ENCODE peak calls at places on chromosome X, in four cellular contexts. B is mesothelial cell of epicardium, P is epithelial cell of esophagus, Q is cardiac fibroblast. F is an unnamed sample.

GRCh38 chrX:109793191-109793590 is 60.1 kb upstream of the ACSL4 start:
- DNase-seq in P (peak; percentile 89), Q (peak; percentile 2), B (no peak), F (no peak)

GRCh38 chrX:107541244-107541643 is 87.1 kb upstream of the PRPS1 start:
- DNase-seq in B (no peak), P (no peak), Q (peak; percentile 2), F (no peak)

GRCh38 chrX:17818729-17819128 is 42.4 kb downstream of the RAI2 start:
- DNase-seq in B (no peak), P (no peak), Q (no peak), F (no peak)

GRCh38 chrX:102651242-102651967 is at the start of gene GPRASP1:
- DNase-seq in P (no peak), B (peak; percentile 50), Q (peak; percentile 15), F (peak; percentile 44)

GRCh38 chrX:47706575-47706974 is 47.6 kb upstream of the UXT start:
- DNase-seq in P (peak; percentile 22), B (no peak), Q (peak; percentile 66), F (no peak)

GRCh38 chrX:32673193-32673592 is 538.2 kb downstream of the DMD start:
- DNase-seq in P (peak; percentile 16), Q (peak; percentile 39), B (no peak), F (no peak)

GRCh38 chrX:17613979-17614572 is 123.2 kb upstream of the SCML1 start:
- DNase-seq in Q (no peak), B (no peak), P (peak; percentile 61), F (no peak)

GRCh38 chrX:13059676-13060499 is 15.5 kb upstream of the FAM9C start:
- DNase-seq in P (no peak), B (no peak), Q (peak; percentile 49), F (no peak)

GRCh38 chrX:153688900-153689590 is 1.3 kb downstream of the SLC6A8 start:
- DNase-seq in B (no peak), Q (peak; percentile 12), P (no peak), F (no peak)

GRCh38 chrX:74924449-74925209 is 623 bp downstream of the NEXMIF start:
- DNase-seq in Q (peak; percentile 9), B (peak; percentile 53), P (peak; percentile 5), F (peak; percentile 18)

GRCh38 chrX:107978707-107979307 is 3.4 kb downstream of the TEX13B start:
- DNase-seq in Q (peak; percentile 59), B (no peak), P (peak; percentile 30), F (no peak)

GRCh38 chrX:40008841-40009461 is 88.8 kb downstream of the BCOR start:
- DNase-seq in B (no peak), Q (peak; percentile 12), P (no peak), F (peak; percentile 25)

GRCh38 chrX:52839137-52839536 is 28.1 kb downstream of the XAGE5 start:
- DNase-seq in B (no peak), P (no peak), Q (no peak), F (no peak)

GRCh38 chrX:37854148-37854547 is 6.8 kb upstream of the DYNLT3 start:
- DNase-seq in Q (no peak), P (no peak), B (no peak), F (no peak)

GRCh38 chrX:87517571-87518141 is at the start of gene KLHL4:
- DNase-seq in B (peak; percentile 39), P (peak; percentile 86), Q (peak; percentile 87), F (no peak)

GRCh38 chrX:7580127-7580526 is 262.8 kb upstream of the VCX start:
- DNase-seq in Q (no peak), P (peak; percentile 6), B (no peak), F (no peak)

GRCh38 chrX:140439455-140439854 is 65.4 kb downstream of the SOX3 start:
- DNase-seq in B (peak; percentile 67), Q (no peak), P (peak; percentile 39), F (no peak)

GRCh38 chrX:10030570-10030969 is 63.4 kb downstream of the CLDN34 start:
- DNase-seq in Q (peak; percentile 82), P (peak; percentile 83), B (no peak), F (no peak)

GRCh38 chrX:10636851-10637250 is 16.5 kb upstream of the MID1 start:
- DNase-seq in B (no peak), Q (no peak), P (no peak), F (no peak)

GRCh38 chrX:106203315-106203714 is 35.2 kb downstream of the PWWP3B start:
- DNase-seq in P (peak; percentile 30), B (no peak), Q (no peak), F (no peak)

GRCh38 chrX:42524374-42524773 is 253.6 kb downstream of the PPP1R2C start:
- DNase-seq in Q (peak; percentile 53), P (peak; percentile 37), B (no peak), F (no peak)

GRCh38 chrX:74195605-74196004 is 108.4 kb upstream of the ZCCHC13 start:
- DNase-seq in P (no peak), Q (no peak), B (no peak), F (no peak)

GRCh38 chrX:154313147-154313546 is 17.6 kb downstream of the TKTL1 start:
- DNase-seq in Q (no peak), P (no peak), B (no peak), F (no peak)

GRCh38 chrX:110665636-110666035 is 130.0 kb downstream of the CHRDL1 start:
- DNase-seq in Q (peak; percentile 16), B (peak; percentile 41), P (peak; percentile 19), F (no peak)

GRCh38 chrX:14064632-14065432 is 35.1 kb upstream of the GEMIN8 start:
- DNase-seq in B (no peak), Q (peak; percentile 65), P (peak; percentile 47), F (no peak)

GRCh38 chrX:88838392-88838791 is 91.4 kb downstream of the CPXCR1 start:
- DNase-seq in Q (no peak), P (no peak), B (no peak), F (no peak)

GRCh38 chrX:54386314-54386713 is 28.5 kb upstream of the WNK3 start:
- DNase-seq in Q (peak; percentile 2), P (peak; percentile 0), B (no peak), F (no peak)

GRCh38 chrX:24471808-24472207 is 6.7 kb downstream of the PDK3 start:
- DNase-seq in P (no peak), Q (no peak), B (no peak), F (no peak)

GRCh38 chrX:151899622-151900021 is 13.1 kb upstream of the MAGEA4 start:
- DNase-seq in Q (peak; percentile 33), P (peak; percentile 9), B (no peak), F (no peak)

GRCh38 chrX:148501121-148502066 is 977 bp downstream of the AFF2 start:
- DNase-seq in P (peak; percentile 0), Q (no peak), B (no peak), F (peak; percentile 27)

DNA sequence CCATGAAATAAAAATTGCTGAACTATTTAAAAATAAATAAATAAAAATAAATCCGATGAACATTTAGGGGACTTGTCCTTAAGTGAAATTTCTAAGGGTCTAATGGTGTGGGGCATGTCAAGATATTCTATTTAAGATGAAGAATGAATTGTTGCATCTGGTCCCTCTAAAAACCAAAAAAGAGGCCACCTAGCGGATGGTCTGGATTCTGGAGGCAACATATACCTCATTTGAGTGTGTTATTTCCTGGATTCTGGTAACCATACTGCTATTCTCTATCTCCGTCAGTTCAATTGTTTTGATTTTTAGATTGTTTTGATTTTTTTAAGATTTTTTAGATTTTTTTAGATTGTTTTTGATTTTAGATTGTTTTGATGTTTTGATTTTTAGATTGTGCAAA is 28.3 kb downstream of the AGTR2 start:
- DNase-seq in Q (no peak), P (no peak), B (no peak), F (no peak)
- TF ChIP-seq CTCF in Q (no peak), P (no peak), B (no peak), F (no peak)

DNA sequence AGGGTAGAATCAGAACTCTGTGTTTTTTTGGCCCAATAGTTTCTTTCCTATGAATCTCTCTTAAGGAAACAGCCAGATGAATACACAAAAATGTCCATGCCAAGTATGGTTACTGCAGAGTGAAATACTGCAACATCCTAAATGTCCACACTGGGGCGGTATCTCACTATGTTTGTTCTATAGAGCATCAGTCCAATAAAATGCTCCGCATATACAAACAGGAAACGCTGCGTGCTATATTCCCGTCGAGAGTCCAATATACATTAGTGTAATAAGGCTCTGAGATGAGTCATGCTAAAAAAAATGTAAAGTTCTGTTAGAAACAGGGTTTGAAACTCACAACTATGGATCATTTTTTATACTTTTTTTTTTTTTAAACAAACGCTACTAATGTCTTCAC is 72.9 kb upstream of the ENOX2 start:
- DNase-seq in P (peak; percentile 57), B (peak; percentile 54), Q (peak; percentile 67), F (no peak)
- TF ChIP-seq CTCF in P (peak; percentile 63), B (peak; percentile 73), Q (peak; percentile 47), F (no peak)

GRCh38 chrX:138150709-138151108 is 560.8 kb downstream of the FGF13 start:
- DNase-seq in P (peak; percentile 0), Q (no peak), B (no peak), F (no peak)
- TF ChIP-seq CTCF in P (no peak), Q (no peak), B (no peak), F (no peak)

GRCh38 chrX:30196322-30196721 is 19.0 kb upstream of the MAGEB2 start:
- DNase-seq in P (peak; percentile 12), Q (no peak), B (no peak), F (no peak)
- TF ChIP-seq CTCF in P (no peak), Q (no peak), B (no peak), F (no peak)

GRCh38 chrX:56281789-56282188 is 49.6 kb downstream of the KLF8 start:
- DNase-seq in B (no peak), Q (peak; percentile 26), P (peak; percentile 29), F (no peak)
- TF ChIP-seq CTCF in B (no peak), Q (no peak), P (peak; percentile 33), F (no peak)

GRCh38 chrX:135572436-135572835 is 52.0 kb downstream of the INTS6L start:
- DNase-seq in B (no peak), Q (peak; percentile 5), P (no peak), F (no peak)
- TF ChIP-seq CTCF in B (peak; percentile 48), Q (peak; percentile 31), P (peak; percentile 37), F (no peak)

GRCh38 chrX:133838761-133839676 is 146.4 kb downstream of the GPC3 start:
- DNase-seq in P (peak; percentile 24), B (peak; percentile 57), Q (peak; percentile 25), F (no peak)
- TF ChIP-seq CTCF in P (peak; percentile 53), B (peak; percentile 78), Q (peak; percentile 43), F (no peak)

GRCh38 chrX:77431227-77431626 is 16.0 kb upstream of the FGF16 start:
- DNase-seq in P (no peak), Q (no peak), B (no peak), F (no peak)
- TF ChIP-seq CTCF in P (no peak), Q (no peak), B (no peak), F (no peak)

GRCh38 chrX:69503835-69504625 is at the start of gene NALF2:
- DNase-seq in P (peak; percentile 49), B (peak; percentile 72), Q (peak; percentile 43), F (no peak)
- TF ChIP-seq CTCF in P (no peak), B (no peak), Q (no peak), F (no peak)